ENCODE peak calls at places on chromosomes 3 and 15, in five cellular contexts. One of them, this sample, is unnamed. For H3F3A, the result is how much of the 10 kb centered on the place peaks cover.

GRCh38 chr3:52052831-52053306 is 3.5 kb downstream of the DUSP7 start:
- DNase-seq in MM.1S: no peak
- DNase-seq in GM23338: peak
- DNase-seq in PC-3: peak
- DNase-seq in PC-9: peak
- DNase-seq in this sample: peak

GRCh38 chr15:25909806-25910205 is 46.7 kb upstream of the ATP10A start:
- DNase-seq in MM.1S: no peak
- DNase-seq in GM23338: no peak
- DNase-seq in PC-3: no peak
- DNase-seq in PC-9: no peak
- DNase-seq in this sample: no peak

GRCh38 chr15:33559207-33559890 is 248.6 kb downstream of the RYR3 start:
- DNase-seq in MM.1S: no peak
- DNase-seq in GM23338: peak
- DNase-seq in PC-3: no peak
- DNase-seq in PC-9: no peak
- DNase-seq in this sample: no peak

GRCh38 chr3:21750291-21750690 is 719 bp downstream of the ZNF385D start:
- DNase-seq in MM.1S: no peak
- DNase-seq in GM23338: peak
- DNase-seq in PC-3: peak
- DNase-seq in PC-9: no peak
- DNase-seq in this sample: no peak

GRCh38 chr15:65021475-65021874 is 8.0 kb downstream of the MTFMT start:
- DNase-seq in MM.1S: no peak
- DNase-seq in GM23338: no peak
- DNase-seq in PC-3: no peak
- DNase-seq in PC-9: no peak
- DNase-seq in this sample: no peak

GRCh38 chr3:7288133-7288532 is 427.2 kb downstream of the GRM7 start:
- DNase-seq in MM.1S: no peak
- DNase-seq in GM23338: no peak
- DNase-seq in PC-3: no peak
- DNase-seq in PC-9: no peak
- DNase-seq in this sample: no peak

GRCh38 chr15:81001180-81002003 is 669 bp downstream of the TLNRD1 start:
- DNase-seq in MM.1S: peak
- DNase-seq in GM23338: peak
- DNase-seq in PC-3: peak
- DNase-seq in PC-9: peak
- DNase-seq in this sample: peak

GRCh38 chr3:146277953-146278631 is 27.2 kb upstream of the PLSCR4 start:
- DNase-seq in MM.1S: no peak
- DNase-seq in GM23338: no peak
- DNase-seq in PC-3: peak
- DNase-seq in PC-9: no peak
- DNase-seq in this sample: no peak

GRCh38 chr3:158103956-158104338 is 2.3 kb downstream of the SHOX2 start:
- DNase-seq in MM.1S: no peak
- DNase-seq in GM23338: peak
- DNase-seq in PC-3: no peak
- DNase-seq in PC-9: no peak
- DNase-seq in this sample: peak

GRCh38 chr15:86624261-86625036 is 544.8 kb downstream of the AGBL1 start:
- DNase-seq in MM.1S: peak
- DNase-seq in GM23338: peak
- DNase-seq in PC-3: peak
- DNase-seq in PC-9: peak
- DNase-seq in this sample: peak

GRCh38 chr15:92074646-92075045 is 221.1 kb downstream of the SLCO3A1 start:
- DNase-seq in MM.1S: no peak
- DNase-seq in GM23338: no peak
- DNase-seq in PC-3: no peak
- DNase-seq in PC-9: peak
- DNase-seq in this sample: no peak

GRCh38 chr15:75042730-75043508 is 19.5 kb downstream of the PPCDC start:
- DNase-seq in MM.1S: peak
- DNase-seq in GM23338: peak
- DNase-seq in PC-3: peak
- DNase-seq in PC-9: peak
- DNase-seq in this sample: peak

GRCh38 chr15:88604972-88605506 is 16.1 kb upstream of the AEN start:
- DNase-seq in MM.1S: no peak
- DNase-seq in GM23338: peak
- DNase-seq in PC-3: no peak
- DNase-seq in PC-9: no peak
- DNase-seq in this sample: peak

GRCh38 chr15:88603885-88604284 is 17.3 kb upstream of the AEN start:
- DNase-seq in MM.1S: no peak
- DNase-seq in GM23338: peak
- DNase-seq in PC-3: no peak
- DNase-seq in PC-9: no peak
- DNase-seq in this sample: peak

GRCh38 chr15:88606437-88606794 is 14.7 kb upstream of the AEN start:
- DNase-seq in MM.1S: no peak
- DNase-seq in GM23338: peak
- DNase-seq in PC-3: no peak
- DNase-seq in PC-9: no peak
- DNase-seq in this sample: no peak

GRCh38 chr15:88604381-88604951 is 16.7 kb upstream of the AEN start:
- DNase-seq in MM.1S: no peak
- DNase-seq in GM23338: peak
- DNase-seq in PC-3: no peak
- DNase-seq in PC-9: no peak
- DNase-seq in this sample: peak

GRCh38 chr15:88605507-88606436 is 15.4 kb upstream of the AEN start:
- DNase-seq in MM.1S: peak
- DNase-seq in GM23338: peak
- DNase-seq in PC-3: no peak
- DNase-seq in PC-9: peak
- DNase-seq in this sample: peak
- TF ChIP-seq EZH2 in MM.1S: no peak
- TF ChIP-seq EZH2 in GM23338: peak
- TF ChIP-seq EZH2 in PC-3: no peak
- TF ChIP-seq EZH2 in PC-9: no peak
- TF ChIP-seq EZH2 in this sample: peak

GRCh38 chr3:5194341-5194740 is 6.8 kb downstream of the EDEM1 start:
- DNase-seq in MM.1S: peak
- DNase-seq in GM23338: no peak
- DNase-seq in PC-3: peak
- DNase-seq in PC-9: no peak
- DNase-seq in this sample: no peak

GRCh38 chr3:5192568-5193319 is 5.2 kb downstream of the EDEM1 start:
- DNase-seq in MM.1S: no peak
- DNase-seq in GM23338: no peak
- DNase-seq in PC-3: peak
- DNase-seq in PC-9: no peak
- DNase-seq in this sample: no peak

GRCh38 chr3:5197022-5197421 is 9.5 kb downstream of the EDEM1 start:
- DNase-seq in MM.1S: peak
- DNase-seq in GM23338: no peak
- DNase-seq in PC-3: no peak
- DNase-seq in PC-9: no peak
- DNase-seq in this sample: no peak

GRCh38 chr3:5195605-5196004 is 8.1 kb downstream of the EDEM1 start:
- DNase-seq in MM.1S: peak
- DNase-seq in GM23338: no peak
- DNase-seq in PC-3: peak
- DNase-seq in PC-9: peak
- DNase-seq in this sample: no peak

DNA sequence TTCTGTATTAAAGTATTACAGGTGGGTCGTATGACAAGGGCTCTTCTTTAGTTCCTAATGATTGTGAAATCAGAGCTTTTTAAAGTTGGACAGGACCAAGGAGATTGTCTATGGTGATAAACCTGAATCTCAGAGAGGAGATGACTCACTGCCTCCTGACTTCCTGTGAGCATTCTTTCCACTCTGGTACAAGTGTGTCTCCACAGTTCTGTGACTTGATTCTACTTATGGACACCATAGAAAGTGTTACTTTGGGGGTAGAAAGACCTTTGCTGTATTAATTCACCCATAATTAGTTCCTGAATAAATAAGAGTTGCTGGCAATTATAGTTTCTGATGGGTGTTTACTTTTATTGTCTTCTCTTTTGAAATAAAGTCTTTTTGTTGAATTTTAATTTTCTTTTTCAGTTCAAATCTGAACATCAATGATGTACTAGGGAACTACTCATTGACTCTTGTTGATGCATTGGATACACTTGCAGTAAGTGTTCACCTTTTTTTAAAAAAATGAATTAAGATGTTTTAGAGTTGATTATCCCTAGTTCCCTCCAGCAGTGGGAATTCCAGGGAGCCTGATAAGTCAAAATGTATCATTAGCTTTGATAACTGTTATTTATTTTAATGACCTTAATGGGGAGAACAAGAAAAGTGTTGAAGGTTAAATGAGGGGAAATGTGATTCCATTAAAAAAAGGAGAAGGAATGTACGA is 7.4 kb downstream of the EDEM1 start:
- DNase-seq in MM.1S: peak
- DNase-seq in GM23338: no peak
- DNase-seq in PC-3: peak
- DNase-seq in PC-9: peak
- DNase-seq in this sample: no peak
- H3F3A ChIP-seq in MM.1S: half or more
- H3F3A ChIP-seq in GM23338: under half
- H3F3A ChIP-seq in PC-3: under half
- H3F3A ChIP-seq in PC-9: half or more
- H3F3A ChIP-seq in this sample: under half

DNA sequence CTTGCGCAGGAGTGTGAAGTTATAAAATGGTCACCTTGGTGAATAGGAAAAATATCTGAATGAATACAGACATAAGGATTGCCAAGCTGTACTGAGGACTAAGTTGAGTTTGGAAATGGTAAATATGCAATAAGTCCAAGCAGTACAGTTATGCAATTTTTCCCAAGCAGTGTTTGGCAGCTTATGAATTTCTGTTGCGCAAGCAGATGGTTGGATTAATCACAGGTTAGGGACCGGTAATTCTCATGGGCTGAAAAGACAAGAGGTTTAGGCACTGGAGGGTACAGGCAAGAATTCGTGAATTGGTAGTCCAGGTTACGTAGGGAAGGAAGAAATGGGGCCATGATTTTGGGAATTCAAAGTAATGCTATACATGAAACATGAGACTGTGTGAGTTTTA is 210.3 kb downstream of the RAP2B start:
- DNase-seq in MM.1S: no peak
- DNase-seq in GM23338: no peak
- DNase-seq in PC-3: peak
- DNase-seq in PC-9: no peak
- DNase-seq in this sample: no peak
- TF ChIP-seq CTCF in MM.1S: no peak
- TF ChIP-seq CTCF in GM23338: no peak
- TF ChIP-seq CTCF in PC-3: no peak
- TF ChIP-seq CTCF in PC-9: no peak
- TF ChIP-seq CTCF in this sample: no peak

GRCh38 chr3:42905740-42906084 is 230 bp upstream of the ZNF662 start:
- DNase-seq in MM.1S: no peak
- DNase-seq in GM23338: no peak
- DNase-seq in PC-3: no peak
- DNase-seq in PC-9: no peak
- DNase-seq in this sample: no peak
- TF ChIP-seq EZH2 in MM.1S: no peak
- TF ChIP-seq EZH2 in GM23338: no peak
- TF ChIP-seq EZH2 in PC-3: no peak
- TF ChIP-seq EZH2 in PC-9: no peak
- TF ChIP-seq EZH2 in this sample: no peak

GRCh38 chr15:39242345-39242744 is 338.5 kb upstream of the THBS1 start:
- DNase-seq in MM.1S: no peak
- DNase-seq in GM23338: no peak
- DNase-seq in PC-3: peak
- DNase-seq in PC-9: no peak
- DNase-seq in this sample: no peak
- H3F3A ChIP-seq in MM.1S: under half
- H3F3A ChIP-seq in GM23338: under half
- H3F3A ChIP-seq in PC-3: under half
- H3F3A ChIP-seq in PC-9: under half
- H3F3A ChIP-seq in this sample: under half

DNA sequence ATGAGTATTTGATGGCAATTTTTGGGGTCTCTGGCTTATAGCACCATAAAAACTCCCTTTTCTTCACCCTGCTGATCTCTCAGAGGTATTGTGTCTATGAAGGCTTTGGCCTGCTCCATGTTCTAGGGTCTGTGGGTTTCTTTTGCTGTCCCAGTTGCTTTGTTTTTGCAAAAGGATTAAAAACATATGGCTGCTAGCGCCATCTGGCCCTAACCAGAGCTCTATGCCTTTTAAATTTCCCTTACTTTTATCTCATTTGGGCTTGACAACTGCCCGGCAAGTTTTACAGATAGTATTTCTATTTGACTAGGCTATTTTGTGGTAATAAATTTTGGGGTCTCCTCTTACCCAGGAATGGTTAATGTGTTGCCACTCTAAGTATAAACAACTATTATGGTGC is 6.4 kb upstream of the GHRL start:
- DNase-seq in MM.1S: no peak
- DNase-seq in GM23338: no peak
- DNase-seq in PC-3: no peak
- DNase-seq in PC-9: no peak
- DNase-seq in this sample: no peak
- TF ChIP-seq CTCF in MM.1S: no peak
- TF ChIP-seq CTCF in GM23338: peak
- TF ChIP-seq CTCF in PC-3: peak
- TF ChIP-seq CTCF in PC-9: no peak
- TF ChIP-seq CTCF in this sample: no peak